ENCODE peak calls at places on chromosome 1, in six cellular contexts. One of them, this sample, is unnamed.

GRCh38 chr1:17412093-17412870 is 27.2 kb downstream of the RCC2 start:
- DNase-seq in endothelial cell: no peak
- DNase-seq in left ventricle myocardium inferior: no peak
- DNase-seq in GM23338: no peak
- DNase-seq in HCT116: no peak
- DNase-seq in astrocyte of the cerebellum: no peak
- DNase-seq in this sample: no peak

GRCh38 chr1:197985340-197985739 is 68.2 kb downstream of the LHX9 start:
- DNase-seq in endothelial cell: no peak
- DNase-seq in left ventricle myocardium inferior: no peak
- DNase-seq in GM23338: no peak
- DNase-seq in HCT116: no peak
- DNase-seq in astrocyte of the cerebellum: no peak
- DNase-seq in this sample: no peak

GRCh38 chr1:109770331-109771095 is 6.8 kb upstream of the EPS8L3 start:
- DNase-seq in endothelial cell: no peak
- DNase-seq in left ventricle myocardium inferior: peak
- DNase-seq in GM23338: no peak
- DNase-seq in HCT116: no peak
- DNase-seq in astrocyte of the cerebellum: no peak
- DNase-seq in this sample: peak

GRCh38 chr1:212410231-212410825 is 4.4 kb downstream of the PACC1 start:
- DNase-seq in endothelial cell: no peak
- DNase-seq in left ventricle myocardium inferior: no peak
- DNase-seq in GM23338: no peak
- DNase-seq in HCT116: no peak
- DNase-seq in astrocyte of the cerebellum: no peak
- DNase-seq in this sample: no peak

GRCh38 chr1:117146570-117147340 is 25.2 kb upstream of the TRIM45 start:
- DNase-seq in endothelial cell: no peak
- DNase-seq in left ventricle myocardium inferior: no peak
- DNase-seq in GM23338: peak
- DNase-seq in HCT116: peak
- DNase-seq in astrocyte of the cerebellum: peak
- DNase-seq in this sample: no peak

GRCh38 chr1:27959792-27960603 is at the start of gene XKR8:
- DNase-seq in endothelial cell: peak
- DNase-seq in left ventricle myocardium inferior: peak
- DNase-seq in GM23338: peak
- DNase-seq in HCT116: peak
- DNase-seq in astrocyte of the cerebellum: no peak
- DNase-seq in this sample: no peak

GRCh38 chr1:99535470-99536164 is 110.3 kb upstream of the PALMD start:
- DNase-seq in endothelial cell: no peak
- DNase-seq in left ventricle myocardium inferior: no peak
- DNase-seq in GM23338: no peak
- DNase-seq in HCT116: no peak
- DNase-seq in astrocyte of the cerebellum: no peak
- DNase-seq in this sample: no peak

GRCh38 chr1:210686841-210687240 is 358.1 kb downstream of the HHAT start:
- DNase-seq in endothelial cell: no peak
- DNase-seq in left ventricle myocardium inferior: no peak
- DNase-seq in GM23338: no peak
- DNase-seq in HCT116: no peak
- DNase-seq in astrocyte of the cerebellum: no peak
- DNase-seq in this sample: no peak

GRCh38 chr1:225946082-225946620 is 5.1 kb upstream of the LEFTY2 start:
- DNase-seq in endothelial cell: no peak
- DNase-seq in left ventricle myocardium inferior: no peak
- DNase-seq in GM23338: peak
- DNase-seq in HCT116: no peak
- DNase-seq in astrocyte of the cerebellum: no peak
- DNase-seq in this sample: no peak

GRCh38 chr1:25431495-25432363 is 1.0 kb downstream of the MACO1 start:
- DNase-seq in endothelial cell: no peak
- DNase-seq in left ventricle myocardium inferior: peak
- DNase-seq in GM23338: no peak
- DNase-seq in HCT116: no peak
- DNase-seq in astrocyte of the cerebellum: no peak
- DNase-seq in this sample: no peak

GRCh38 chr1:94634977-94635416 is 93.4 kb upstream of the F3 start:
- DNase-seq in endothelial cell: no peak
- DNase-seq in left ventricle myocardium inferior: no peak
- DNase-seq in GM23338: no peak
- DNase-seq in HCT116: no peak
- DNase-seq in astrocyte of the cerebellum: no peak
- DNase-seq in this sample: no peak

GRCh38 chr1:195462646-195463045 is 1145.6 kb downstream of the KCNT2 start:
- DNase-seq in endothelial cell: no peak
- DNase-seq in left ventricle myocardium inferior: no peak
- DNase-seq in GM23338: no peak
- DNase-seq in HCT116: no peak
- DNase-seq in astrocyte of the cerebellum: no peak
- DNase-seq in this sample: no peak

GRCh38 chr1:33810571-33810970 is 53.3 kb upstream of the HMGB4 start:
- DNase-seq in endothelial cell: no peak
- DNase-seq in left ventricle myocardium inferior: no peak
- DNase-seq in GM23338: no peak
- DNase-seq in HCT116: no peak
- DNase-seq in astrocyte of the cerebellum: no peak
- DNase-seq in this sample: no peak

GRCh38 chr1:176811896-176812295 is 348.9 kb downstream of the PAPPA2 start:
- DNase-seq in endothelial cell: no peak
- DNase-seq in left ventricle myocardium inferior: no peak
- DNase-seq in GM23338: peak
- DNase-seq in HCT116: no peak
- DNase-seq in astrocyte of the cerebellum: no peak
- DNase-seq in this sample: no peak

GRCh38 chr1:59885160-59885832 is 41.3 kb downstream of the CYP2J2 start:
- DNase-seq in endothelial cell: no peak
- DNase-seq in left ventricle myocardium inferior: no peak
- DNase-seq in GM23338: no peak
- DNase-seq in HCT116: no peak
- DNase-seq in astrocyte of the cerebellum: no peak
- DNase-seq in this sample: no peak

DNA sequence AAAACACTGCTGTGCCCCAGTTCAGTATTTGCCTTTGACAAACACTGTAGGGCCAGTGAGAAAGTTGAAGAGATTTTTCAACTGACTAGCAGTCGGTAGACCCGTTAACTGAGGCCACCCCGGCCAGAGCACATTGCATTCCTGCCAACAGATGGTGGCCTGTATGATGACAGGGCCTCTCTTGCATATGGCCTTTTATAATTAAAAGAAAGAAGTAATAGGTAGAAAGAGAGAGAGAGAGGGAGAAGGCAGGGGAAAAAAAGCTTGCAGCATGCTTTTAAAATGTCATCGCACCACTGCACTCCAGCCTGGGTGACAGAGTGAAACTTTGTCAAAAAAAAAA is 4.7 kb upstream of the C1orf174 start:
- DNase-seq in endothelial cell: no peak
- DNase-seq in left ventricle myocardium inferior: no peak
- DNase-seq in GM23338: peak
- DNase-seq in HCT116: no peak
- DNase-seq in astrocyte of the cerebellum: no peak
- DNase-seq in this sample: no peak
- TF ChIP-seq CTCF in endothelial cell: no peak
- TF ChIP-seq CTCF in left ventricle myocardium inferior: no peak
- TF ChIP-seq CTCF in GM23338: no peak
- TF ChIP-seq CTCF in HCT116: no peak
- TF ChIP-seq CTCF in astrocyte of the cerebellum: no peak
- TF ChIP-seq CTCF in this sample: no peak

GRCh38 chr1:41492341-41492848 is 7.9 kb upstream of the EDN2 start:
- DNase-seq in endothelial cell: peak
- DNase-seq in left ventricle myocardium inferior: peak
- DNase-seq in GM23338: peak
- DNase-seq in HCT116: no peak
- DNase-seq in astrocyte of the cerebellum: no peak
- DNase-seq in this sample: no peak
- TF ChIP-seq CTCF in endothelial cell: peak
- TF ChIP-seq CTCF in left ventricle myocardium inferior: peak
- TF ChIP-seq CTCF in GM23338: peak
- TF ChIP-seq CTCF in HCT116: peak
- TF ChIP-seq CTCF in astrocyte of the cerebellum: peak
- TF ChIP-seq CTCF in this sample: no peak

DNA sequence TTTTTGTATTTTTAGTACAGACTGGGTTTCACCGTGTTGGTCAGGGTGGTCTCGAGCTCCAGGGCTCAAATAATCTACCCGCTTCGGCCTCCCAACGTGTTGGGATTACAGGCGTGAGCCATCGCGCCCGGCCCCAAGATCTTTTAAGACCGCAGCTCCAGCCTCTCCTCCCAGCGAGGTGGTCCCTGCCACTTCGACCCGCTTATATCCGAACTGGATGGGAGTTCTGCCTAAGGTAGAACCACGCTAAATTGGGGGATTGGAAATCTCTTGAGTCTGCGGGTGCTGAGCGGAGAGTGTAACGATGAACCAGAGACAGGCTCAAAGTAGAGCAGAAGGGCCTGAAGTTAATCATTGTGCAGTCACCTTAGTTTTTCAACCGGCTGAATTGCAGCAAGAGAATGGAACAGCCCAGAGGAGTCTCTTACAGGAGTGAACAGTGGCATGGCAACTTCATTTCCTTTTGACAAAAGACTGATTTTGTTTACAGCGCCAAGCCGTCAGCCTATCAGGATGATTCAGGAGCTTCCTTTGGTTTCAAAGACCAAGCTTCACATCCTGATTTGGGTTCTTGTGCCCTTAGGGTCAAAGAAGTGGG is 726 bp upstream of the CYB5R1 start:
- DNase-seq in endothelial cell: peak
- DNase-seq in left ventricle myocardium inferior: no peak
- DNase-seq in GM23338: peak
- DNase-seq in HCT116: no peak
- DNase-seq in astrocyte of the cerebellum: no peak
- DNase-seq in this sample: no peak
- TF ChIP-seq CTCF in endothelial cell: no peak
- TF ChIP-seq CTCF in left ventricle myocardium inferior: no peak
- TF ChIP-seq CTCF in GM23338: no peak
- TF ChIP-seq CTCF in HCT116: no peak
- TF ChIP-seq CTCF in astrocyte of the cerebellum: no peak
- TF ChIP-seq CTCF in this sample: no peak

GRCh38 chr1:6184083-6184783 is 4.1 kb upstream of the CHD5 start:
- DNase-seq in endothelial cell: no peak
- DNase-seq in left ventricle myocardium inferior: no peak
- DNase-seq in GM23338: no peak
- DNase-seq in HCT116: no peak
- DNase-seq in astrocyte of the cerebellum: no peak
- DNase-seq in this sample: no peak

GRCh38 chr1:6183520-6183989 is 3.4 kb upstream of the CHD5 start:
- DNase-seq in endothelial cell: no peak
- DNase-seq in left ventricle myocardium inferior: no peak
- DNase-seq in GM23338: peak
- DNase-seq in HCT116: no peak
- DNase-seq in astrocyte of the cerebellum: no peak
- DNase-seq in this sample: no peak

GRCh38 chr1:6188466-6188865 is 8.3 kb upstream of the CHD5 start:
- DNase-seq in endothelial cell: no peak
- DNase-seq in left ventricle myocardium inferior: no peak
- DNase-seq in GM23338: no peak
- DNase-seq in HCT116: no peak
- DNase-seq in astrocyte of the cerebellum: no peak
- DNase-seq in this sample: no peak

GRCh38 chr1:6185151-6185550 is 5.0 kb upstream of the CHD5 start:
- DNase-seq in endothelial cell: no peak
- DNase-seq in left ventricle myocardium inferior: no peak
- DNase-seq in GM23338: no peak
- DNase-seq in HCT116: no peak
- DNase-seq in astrocyte of the cerebellum: peak
- DNase-seq in this sample: no peak

DNA sequence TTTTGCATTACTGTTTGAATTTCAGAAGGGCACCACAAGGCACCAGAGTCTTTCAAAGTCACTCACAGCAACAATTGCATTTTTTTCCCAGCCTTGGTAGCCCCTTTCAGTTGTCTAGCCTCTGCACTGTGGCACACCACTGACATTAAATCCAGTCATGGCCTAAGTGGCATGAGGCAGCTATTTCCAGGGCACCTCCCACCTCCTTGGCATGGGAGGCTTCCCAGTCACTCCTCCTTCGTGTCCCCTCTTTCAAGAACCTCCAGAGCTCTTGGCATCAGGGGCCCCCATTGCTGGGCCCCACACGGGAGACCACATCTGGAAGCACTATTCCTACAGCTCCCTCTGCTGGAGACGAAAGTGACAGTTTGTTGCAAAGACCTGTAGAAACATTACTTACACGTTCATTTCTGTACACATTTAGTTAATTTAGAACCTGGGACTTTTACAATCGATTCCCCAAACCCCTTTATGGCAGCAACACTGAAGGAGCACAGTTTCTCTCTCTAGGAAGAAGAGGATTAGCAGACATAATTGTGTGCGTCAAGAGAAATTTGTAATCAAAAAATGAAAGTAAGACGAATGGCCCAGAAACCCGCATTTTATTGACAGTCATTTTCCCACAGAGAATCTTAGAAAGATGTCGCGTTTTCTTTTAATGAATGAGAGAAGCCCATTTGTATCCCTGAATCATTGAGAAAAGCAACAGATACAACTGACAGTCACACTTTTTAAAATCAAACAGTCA is 5.7 kb upstream of the CHD5 start:
- DNase-seq in endothelial cell: no peak
- DNase-seq in left ventricle myocardium inferior: no peak
- DNase-seq in GM23338: peak
- DNase-seq in HCT116: no peak
- DNase-seq in astrocyte of the cerebellum: no peak
- DNase-seq in this sample: no peak
- TF ChIP-seq CTCF in endothelial cell: peak
- TF ChIP-seq CTCF in left ventricle myocardium inferior: peak
- TF ChIP-seq CTCF in GM23338: peak
- TF ChIP-seq CTCF in HCT116: peak
- TF ChIP-seq CTCF in astrocyte of the cerebellum: peak
- TF ChIP-seq CTCF in this sample: no peak

GRCh38 chr1:91406773-91407389 is 2.2 kb upstream of the HFM1 start:
- DNase-seq in endothelial cell: no peak
- DNase-seq in left ventricle myocardium inferior: no peak
- DNase-seq in GM23338: peak
- DNase-seq in HCT116: no peak
- DNase-seq in astrocyte of the cerebellum: no peak
- DNase-seq in this sample: no peak
- TF ChIP-seq CTCF in endothelial cell: no peak
- TF ChIP-seq CTCF in left ventricle myocardium inferior: peak
- TF ChIP-seq CTCF in GM23338: peak
- TF ChIP-seq CTCF in HCT116: peak
- TF ChIP-seq CTCF in astrocyte of the cerebellum: peak
- TF ChIP-seq CTCF in this sample: no peak

This sample was measured in omental fat pad.